ENCODE peak calls at places on chromosomes 12 and 14, in four cellular contexts. I, N, U and G are unnamed samples. For H3K4me1, the result is how much of the 10 kb centered on the place peaks cover.

GRCh38 chr14:21852061-21852664 is 178.5 kb upstream of the OR4E1 start:
- DNase-seq in I (peak), N (peak), U (peak), G (no peak)

GRCh38 chr12:47899466-47899865 is 5.3 kb downstream of the VDR start:
- DNase-seq in I (no peak), N (no peak), U (no peak), G (no peak)

GRCh38 chr14:66746316-66747006 is 238.5 kb downstream of the GPHN start:
- DNase-seq in I (peak), N (peak), U (peak), G (peak)

GRCh38 chr14:94543450-94544123 is 17.7 kb upstream of the SERPINA4 start:
- DNase-seq in I (no peak), N (no peak), U (no peak), G (no peak)

GRCh38 chr12:116336542-116337065 is 59.1 kb upstream of the MED13L start:
- DNase-seq in I (peak), N (no peak), U (no peak), G (peak)

GRCh38 chr14:26163761-26164160 is 434.1 kb downstream of the NOVA1 start:
- DNase-seq in I (peak), N (no peak), U (no peak), G (peak)

GRCh38 chr12:124512667-124513296 is 54.6 kb downstream of the NCOR2 start:
- DNase-seq in I (peak), N (peak), U (peak), G (peak)

GRCh38 chr14:90714811-90715210 is 101.4 kb downstream of the TTC7B start:
- DNase-seq in I (peak), N (no peak), U (no peak), G (peak)

GRCh38 chr12:32947203-32947795 is 50.7 kb upstream of the PKP2 start:
- DNase-seq in I (no peak), N (peak), U (peak), G (no peak)

GRCh38 chr12:124687695-124688301 is 120.4 kb upstream of the NCOR2 start:
- DNase-seq in I (peak), N (no peak), U (no peak), G (peak)

GRCh38 chr12:71685312-71685906 is 473 bp upstream of the TMEM19 start:
- DNase-seq in I (peak), N (no peak), U (no peak), G (no peak)

GRCh38 chr14:101492716-101493115 is 68.6 kb upstream of the DIO3 start:
- DNase-seq in I (no peak), N (no peak), U (no peak), G (no peak)

GRCh38 chr14:20455355-20456300 is 602 bp downstream of the APEX1 start:
- DNase-seq in I (peak), N (no peak), U (no peak), G (peak)

GRCh38 chr14:74913986-74914573 is 9.0 kb downstream of the RPS6KL1 start:
- DNase-seq in I (peak), N (peak), U (peak), G (peak)

GRCh38 chr12:32104572-32105355 is 1.9 kb upstream of the BICD1 start:
- DNase-seq in I (no peak), N (no peak), U (no peak), G (no peak)

GRCh38 chr12:82527165-82527780 is 159.4 kb upstream of the TMTC2 start:
- DNase-seq in I (peak), N (peak), U (peak), G (peak)

GRCh38 chr14:93133476-93133875 is 17.8 kb upstream of the ITPK1 start:
- DNase-seq in I (peak), N (no peak), U (no peak), G (no peak)

GRCh38 chr12:31991815-31992214 is 32.6 kb downstream of the RESF1 start:
- DNase-seq in I (no peak), N (no peak), U (no peak), G (no peak)

GRCh38 chr14:61103541-61104339 is 122.7 kb downstream of the SLC38A6 start:
- DNase-seq in I (peak), N (peak), U (no peak), G (peak)

GRCh38 chr14:23321572-23322547 is 603 bp downstream of the PABPN1 start:
- DNase-seq in I (peak), N (no peak), U (peak), G (peak)

GRCh38 chr14:32129124-32129523 is 52.0 kb downstream of the ARHGAP5 start:
- DNase-seq in I (peak), N (no peak), U (no peak), G (peak)

GRCh38 chr12:66066071-66066928 is 64.2 kb downstream of the LLPH start:
- DNase-seq in I (peak), N (no peak), U (no peak), G (peak)

GRCh38 chr12:115983226-115983798 is 294.2 kb downstream of the MED13L start:
- DNase-seq in I (peak), N (no peak), U (no peak), G (no peak)

GRCh38 chr12:50926415-50926814 is 25.9 kb upstream of the HIGD1C start:
- DNase-seq in I (no peak), N (no peak), U (no peak), G (no peak)

GRCh38 chr12:16950041-16950677 is 344.2 kb upstream of the LMO3 start:
- DNase-seq in I (no peak), N (no peak), U (peak), G (no peak)

GRCh38 chr12:53618340-53618739 is 7.8 kb downstream of the ATF7 start:
- DNase-seq in I (peak), N (no peak), U (no peak), G (no peak)

GRCh38 chr12:130354407-130354806 is 16.7 kb downstream of the PIWIL1 start:
- DNase-seq in I (no peak), N (no peak), U (no peak), G (no peak)

GRCh38 chr12:46471404-46471803 is 98.8 kb upstream of the SLC38A2 start:
- DNase-seq in I (no peak), N (no peak), U (no peak), G (peak)

GRCh38 chr12:46472144-46472705 is 99.7 kb upstream of the SLC38A2 start:
- DNase-seq in I (no peak), N (no peak), U (no peak), G (no peak)

GRCh38 chr12:46472893-46473633 is 100.5 kb upstream of the SLC38A2 start:
- DNase-seq in I (no peak), N (no peak), U (no peak), G (peak)

GRCh38 chr12:46470039-46470627 is 97.6 kb upstream of the SLC38A2 start:
- DNase-seq in I (no peak), N (no peak), U (no peak), G (no peak)

GRCh38 chr12:46470975-46471374 is 98.4 kb upstream of the SLC38A2 start:
- DNase-seq in I (peak), N (peak), U (no peak), G (peak)
- H3K4me1 ChIP-seq in I (under half), N (half or more), U (under half), G (under half)

DNA sequence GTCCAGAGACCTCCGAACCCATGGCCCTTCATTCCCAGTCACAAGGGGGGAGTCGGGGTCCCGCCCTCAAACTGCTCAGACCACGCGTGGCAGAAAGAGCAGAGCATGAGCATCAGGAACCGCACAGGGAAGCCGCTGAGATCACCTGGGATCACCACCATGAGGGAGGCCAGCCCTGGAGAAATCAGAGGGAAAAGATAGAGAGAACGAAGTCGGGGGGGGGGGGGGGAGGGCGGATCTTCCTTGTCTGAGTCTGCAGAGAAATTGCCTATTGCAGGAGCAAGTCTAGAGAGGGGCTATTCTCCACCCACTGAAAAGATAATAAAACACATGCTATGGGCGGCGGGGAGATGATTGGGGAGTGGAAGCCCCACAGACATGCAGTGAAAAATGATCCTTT is 884 bp upstream of the TMEM132C start:
- DNase-seq in I (no peak), N (no peak), U (no peak), G (no peak)
- H3K4me3 ChIP-seq in I (no peak), N (no peak), U (peak), G (no peak)

DNA sequence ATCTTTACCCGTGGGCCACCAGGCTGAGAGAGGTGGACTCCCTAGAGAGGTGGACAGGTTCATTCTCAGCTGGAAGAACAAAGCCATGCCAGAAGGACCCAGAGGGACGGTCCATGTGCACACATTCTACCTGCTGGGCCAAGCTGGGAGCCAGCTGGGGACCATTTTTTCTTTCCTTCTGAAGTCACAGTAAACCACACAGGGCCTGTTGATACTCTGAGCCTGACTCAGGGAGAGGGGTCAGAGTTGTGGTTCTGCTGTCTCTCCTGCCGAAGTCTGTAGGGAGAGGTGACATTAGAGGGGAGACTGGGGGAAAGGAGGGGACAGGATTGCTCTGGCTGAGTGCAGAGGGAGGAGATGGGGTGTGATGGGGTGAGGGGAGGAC is 148.6 kb downstream of the TSPAN9 start:
- DNase-seq in I (no peak), N (no peak), U (no peak), G (peak)
- H3K9ac ChIP-seq in I (no peak), N (no peak), U (no peak), G (no peak)

GRCh38 chr14:35631071-35631805 is 97.3 kb downstream of the INSM2 start:
- DNase-seq in I (no peak), N (no peak), U (no peak), G (peak)
- H3K4me1 ChIP-seq in I (under half), N (under half), U (under half), G (under half)

GRCh38 chr12:105508096-105508495 is 177.6 kb downstream of the C12orf75 start:
- DNase-seq in I (no peak), N (no peak), U (no peak), G (no peak)
- H3K4me3 ChIP-seq in I (no peak), N (no peak), U (no peak), G (no peak)

DNA sequence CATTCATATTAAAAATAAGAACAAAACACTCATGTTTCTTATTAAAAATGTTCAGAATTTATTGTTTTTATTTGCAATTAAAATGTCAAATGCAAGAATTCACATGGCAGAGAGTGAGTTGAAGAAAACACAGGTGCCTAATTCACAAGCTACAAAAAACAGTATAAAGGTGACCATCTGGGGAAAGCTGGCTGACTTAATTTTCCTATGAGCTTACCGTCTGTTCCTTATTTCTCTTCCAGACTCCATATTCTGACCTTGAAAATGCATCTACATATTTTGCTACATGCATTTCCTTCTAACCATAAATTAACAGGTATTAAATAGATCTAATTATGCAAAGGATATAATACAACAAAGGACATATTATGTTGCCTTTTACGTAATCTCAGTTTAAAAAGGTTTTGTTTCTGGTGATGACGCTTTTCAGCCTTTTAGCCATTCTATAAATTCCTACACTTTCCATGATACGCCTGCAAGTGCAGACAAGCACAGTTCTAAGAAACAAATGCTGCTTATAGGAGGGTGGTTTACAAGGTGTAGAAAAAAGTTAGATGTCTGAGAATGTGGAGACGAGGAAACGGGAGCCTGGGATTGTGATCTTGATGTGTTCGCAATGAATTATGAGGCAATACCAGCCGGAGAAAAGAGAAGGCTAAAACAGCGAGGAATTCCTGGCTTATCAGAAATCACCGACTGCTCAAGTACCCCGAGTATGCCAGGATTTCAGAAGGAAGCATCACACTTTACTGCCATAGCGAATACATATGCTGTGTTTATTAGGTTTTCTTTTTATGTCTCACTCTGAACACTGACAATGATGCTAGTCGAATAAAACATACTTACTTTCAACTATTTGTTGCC is 24.6 kb downstream of the LIN7A start:
- DNase-seq in I (no peak), N (no peak), U (no peak), G (no peak)
- H3K9ac ChIP-seq in I (no peak), N (no peak), U (no peak), G (no peak)

DNA sequence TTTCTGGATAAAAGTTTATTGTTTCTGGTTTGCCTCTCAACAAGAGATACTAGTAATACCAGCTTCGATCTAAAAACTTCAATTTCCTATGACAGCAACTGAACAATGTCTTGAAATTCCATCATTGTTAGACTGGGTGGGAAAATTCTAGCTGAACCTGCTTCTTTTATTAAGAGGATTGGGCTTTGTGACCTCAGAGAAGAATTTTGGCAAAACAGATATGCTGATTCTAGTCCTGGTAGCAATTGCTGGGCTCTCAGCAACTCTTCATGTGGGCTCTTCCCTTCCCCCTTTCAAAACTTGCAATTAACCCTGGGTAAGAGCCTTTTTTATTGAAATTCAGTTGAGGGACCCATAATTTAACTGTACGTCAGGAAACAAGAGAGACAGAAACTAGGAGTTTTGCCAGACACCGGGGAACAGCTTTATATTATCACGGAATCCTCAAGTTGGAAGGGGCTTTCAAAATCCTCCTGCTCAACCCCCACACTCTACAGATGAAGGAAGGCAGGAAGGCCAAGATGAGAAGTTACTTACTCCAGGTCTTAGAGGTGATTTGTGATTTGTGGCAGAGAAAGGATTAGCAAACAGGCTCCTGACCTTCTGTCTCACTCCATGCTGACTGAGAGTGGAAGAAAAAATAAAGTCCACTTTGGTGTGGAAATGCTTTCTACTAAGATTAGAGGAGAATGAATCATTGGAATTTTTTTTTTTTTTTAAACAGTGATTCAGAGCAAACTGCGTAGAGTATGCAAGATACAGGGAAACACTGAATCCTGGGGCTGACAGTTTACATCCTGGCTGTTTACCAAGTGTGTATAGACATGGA is 239.0 kb upstream of the ATP2B1 start:
- DNase-seq in I (peak), N (no peak), U (no peak), G (peak)
- H3K4me1 ChIP-seq in I (half or more), N (under half), U (under half), G (under half)